ENCODE peak calls at places on chromosome 15, in ten cellular contexts. R is activated CD4-positive, alpha-beta T cell treated with anti-CD3 and anti-CD28 coated beads, Interleukin-2, amount 50 U/mL, for 1 hour; Y is T-cell; K is MV-4-11; I is activated T-cell treated with anti-CD3 and anti-CD28 coated beads for 1 hour; P is RWPE1; J is IMR-90; Q is cardiac fibroblast; W is NCI-H524; G is MM.1S. X is an unnamed sample.

GRCh38 chr15:80878242-80878866 is 99.2 kb downstream of the CEMIP start:
- DNase-seq in R (no peak), Y (no peak), K (peak), I (no peak), P (no peak), J (peak), Q (peak), W (no peak), G (no peak), X (no peak)

GRCh38 chr15:60244813-60245212 is 153.0 kb downstream of the ANXA2 start:
- DNase-seq in R (no peak), Y (no peak), K (no peak), I (no peak), P (no peak), J (no peak), Q (no peak), W (no peak), G (no peak), X (no peak)

GRCh38 chr15:90174140-90174891 is 26.8 kb upstream of the SEMA4B start:
- DNase-seq in R (no peak), Y (no peak), K (no peak), I (no peak), P (no peak), J (no peak), Q (peak), W (no peak), G (no peak), X (no peak)

GRCh38 chr15:53869044-53869805 is 109.0 kb upstream of the UNC13C start:
- DNase-seq in R (no peak), Y (no peak), K (no peak), I (no peak), P (peak), J (no peak), Q (peak), W (no peak), G (peak), X (no peak)

GRCh38 chr15:74234598-74234875 is 1.6 kb upstream of the CCDC33 start:
- DNase-seq in R (no peak), Y (no peak), K (no peak), I (no peak), P (no peak), J (no peak), Q (no peak), W (no peak), G (no peak), X (peak)

GRCh38 chr15:34119291-34119690 is 17.4 kb downstream of the PGBD4 start:
- DNase-seq in R (no peak), Y (no peak), K (no peak), I (no peak), P (peak), J (no peak), Q (no peak), W (peak), G (no peak), X (peak)

GRCh38 chr15:40932146-40932545 is 3.0 kb downstream of the DLL4 start:
- DNase-seq in R (no peak), Y (no peak), K (peak), I (no peak), P (no peak), J (no peak), Q (no peak), W (no peak), G (no peak), X (no peak)

GRCh38 chr15:68668926-68669600 is 90.3 kb downstream of the CORO2B start:
- DNase-seq in R (no peak), Y (no peak), K (no peak), I (no peak), P (no peak), J (no peak), Q (no peak), W (no peak), G (no peak), X (no peak)

GRCh38 chr15:35697549-35698299 is 151.8 kb upstream of the DPH6 start:
- DNase-seq in R (no peak), Y (no peak), K (no peak), I (no peak), P (peak), J (peak), Q (peak), W (no peak), G (no peak), X (no peak)

GRCh38 chr15:94110476-94111130 is 120.8 kb upstream of the MCTP2 start:
- DNase-seq in R (no peak), Y (no peak), K (no peak), I (no peak), P (no peak), J (no peak), Q (no peak), W (no peak), G (no peak), X (no peak)

GRCh38 chr15:100703032-100703578 is 100.7 kb downstream of the ASB7 start:
- DNase-seq in R (no peak), Y (no peak), K (no peak), I (no peak), P (no peak), J (peak), Q (peak), W (no peak), G (peak), X (no peak)

GRCh38 chr15:93985925-93986324 is 245.4 kb upstream of the MCTP2 start:
- DNase-seq in R (no peak), Y (no peak), K (peak), I (no peak), P (no peak), J (no peak), Q (no peak), W (no peak), G (no peak), X (no peak)

GRCh38 chr15:95210436-95210981 is 979.1 kb downstream of the MCTP2 start:
- DNase-seq in R (no peak), Y (no peak), K (no peak), I (no peak), P (no peak), J (no peak), Q (no peak), W (no peak), G (no peak), X (no peak)

GRCh38 chr15:65583701-65584100 is 27.2 kb downstream of the INTS14 start:
- DNase-seq in R (peak), Y (peak), K (peak), I (peak), P (no peak), J (peak), Q (peak), W (no peak), G (peak), X (no peak)

GRCh38 chr15:58070801-58071418 is 5.4 kb upstream of the ALDH1A2 start:
- DNase-seq in R (no peak), Y (peak), K (peak), I (peak), P (peak), J (peak), Q (peak), W (peak), G (peak), X (peak)

GRCh38 chr15:66883322-66883911 is 181.4 kb downstream of the SMAD6 start:
- DNase-seq in R (no peak), Y (no peak), K (peak), I (no peak), P (peak), J (peak), Q (peak), W (no peak), G (no peak), X (no peak)

GRCh38 chr15:31811641-31812040 is 218.7 kb upstream of the CHRNA7 start:
- DNase-seq in R (no peak), Y (no peak), K (no peak), I (no peak), P (no peak), J (no peak), Q (no peak), W (no peak), G (no peak), X (no peak)

GRCh38 chr15:30038667-30039523 is 43.9 kb upstream of the GOLGA8J start:
- DNase-seq in R (no peak), Y (no peak), K (no peak), I (no peak), P (peak), J (no peak), Q (no peak), W (no peak), G (no peak), X (no peak)

GRCh38 chr15:97929456-97930229 is 30.9 kb upstream of the ARRDC4 start:
- DNase-seq in R (no peak), Y (no peak), K (no peak), I (no peak), P (peak), J (no peak), Q (no peak), W (peak), G (no peak), X (peak)

GRCh38 chr15:36483409-36483808 is 96.0 kb upstream of the CDIN1 start:
- DNase-seq in R (no peak), Y (no peak), K (no peak), I (no peak), P (no peak), J (no peak), Q (no peak), W (no peak), G (no peak), X (no peak)

GRCh38 chr15:99172989-99173388 is 68.1 kb downstream of the SYNM start:
- DNase-seq in R (no peak), Y (no peak), K (no peak), I (no peak), P (no peak), J (no peak), Q (no peak), W (no peak), G (no peak), X (no peak)

GRCh38 chr15:101499863-101500713 is 10.6 kb upstream of the PCSK6 start:
- DNase-seq in R (no peak), Y (no peak), K (peak), I (no peak), P (no peak), J (no peak), Q (no peak), W (peak), G (peak), X (peak)

GRCh38 chr15:47405768-47406167 is 311.5 kb upstream of the SEMA6D start:
- DNase-seq in R (no peak), Y (no peak), K (no peak), I (no peak), P (no peak), J (no peak), Q (no peak), W (peak), G (no peak), X (no peak)

GRCh38 chr15:36755341-36755740 is 175.9 kb downstream of the CDIN1 start:
- DNase-seq in R (no peak), Y (no peak), K (no peak), I (no peak), P (no peak), J (no peak), Q (no peak), W (no peak), G (no peak), X (no peak)

GRCh38 chr15:89230277-89230676 is 8.9 kb upstream of the RLBP1 start:
- DNase-seq in R (no peak), Y (no peak), K (no peak), I (no peak), P (no peak), J (peak), Q (no peak), W (no peak), G (no peak), X (peak)

GRCh38 chr15:79004336-79004735 is 59.5 kb upstream of the CTSH start:
- DNase-seq in R (no peak), Y (no peak), K (peak), I (no peak), P (peak), J (peak), Q (peak), W (no peak), G (no peak), X (no peak)

GRCh38 chr15:58182460-58183163 is 44.4 kb downstream of the AQP9 start:
- DNase-seq in R (peak), Y (peak), K (peak), I (no peak), P (peak), J (peak), Q (peak), W (peak), G (peak), X (peak)

X was measured in D341Med.